ENCODE peak calls at places on chromosome 10, in eight cellular contexts. One of them, this sample, is unnamed.
A peak's percentile ranks its signal among the peaks of the same experiment; 100 is the strongest.

GRCh38 chr10:133467286-133467911 is 13.7 kb downstream of the SCART1 start:
- DNase-seq in cardiac fibroblast: no peak
- DNase-seq in astrocyte of the cerebellum: no peak
- DNase-seq in body of pancreas: no peak
- DNase-seq in A549: no peak
- DNase-seq in GM12865: no peak
- DNase-seq in GM23248: no peak
- DNase-seq in cardiac muscle cell: no peak
- DNase-seq in this sample: no peak

GRCh38 chr10:12907651-12908050 is 93.9 kb downstream of the CCDC3 start:
- DNase-seq in cardiac fibroblast: peak; percentile 13
- DNase-seq in astrocyte of the cerebellum: peak; percentile 5
- DNase-seq in body of pancreas: no peak
- DNase-seq in A549: no peak
- DNase-seq in GM12865: no peak
- DNase-seq in GM23248: no peak
- DNase-seq in cardiac muscle cell: no peak
- DNase-seq in this sample: no peak

GRCh38 chr10:97792058-97792721 is 20.4 kb upstream of the SFRP5 start:
- DNase-seq in cardiac fibroblast: peak; percentile 61
- DNase-seq in astrocyte of the cerebellum: peak; percentile 18
- DNase-seq in body of pancreas: peak; percentile 88
- DNase-seq in A549: peak; percentile 64
- DNase-seq in GM12865: peak; percentile 57
- DNase-seq in GM23248: peak; percentile 64
- DNase-seq in cardiac muscle cell: peak; percentile 68
- DNase-seq in this sample: peak; percentile 74

GRCh38 chr10:69674786-69675185 is 44.7 kb downstream of the FAM241B start:
- DNase-seq in cardiac fibroblast: no peak
- DNase-seq in astrocyte of the cerebellum: no peak
- DNase-seq in body of pancreas: no peak
- DNase-seq in A549: no peak
- DNase-seq in GM12865: no peak
- DNase-seq in GM23248: no peak
- DNase-seq in cardiac muscle cell: no peak
- DNase-seq in this sample: no peak

GRCh38 chr10:70602665-70603438 is at the start of gene PRF1:
- DNase-seq in cardiac fibroblast: no peak
- DNase-seq in astrocyte of the cerebellum: no peak
- DNase-seq in body of pancreas: no peak
- DNase-seq in A549: no peak
- DNase-seq in GM12865: no peak
- DNase-seq in GM23248: no peak
- DNase-seq in cardiac muscle cell: no peak
- DNase-seq in this sample: no peak

GRCh38 chr10:97849101-97849490 is 547 bp upstream of the GOLGA7B start:
- DNase-seq in cardiac fibroblast: no peak
- DNase-seq in astrocyte of the cerebellum: no peak
- DNase-seq in body of pancreas: peak; percentile 62
- DNase-seq in A549: no peak
- DNase-seq in GM12865: no peak
- DNase-seq in GM23248: no peak
- DNase-seq in cardiac muscle cell: no peak
- DNase-seq in this sample: peak; percentile 69

GRCh38 chr10:110919349-110919931 is at the start of gene SHOC2:
- DNase-seq in cardiac fibroblast: no peak
- DNase-seq in astrocyte of the cerebellum: no peak
- DNase-seq in body of pancreas: peak; percentile 99
- DNase-seq in A549: no peak
- DNase-seq in GM12865: peak; percentile 100
- DNase-seq in GM23248: peak; percentile 88
- DNase-seq in cardiac muscle cell: peak; percentile 99
- DNase-seq in this sample: peak; percentile 51

GRCh38 chr10:113475381-113475807 is 77.5 kb upstream of the HABP2 start:
- DNase-seq in cardiac fibroblast: no peak
- DNase-seq in astrocyte of the cerebellum: peak; percentile 81
- DNase-seq in body of pancreas: peak; percentile 32
- DNase-seq in A549: no peak
- DNase-seq in GM12865: no peak
- DNase-seq in GM23248: peak; percentile 94
- DNase-seq in cardiac muscle cell: no peak
- DNase-seq in this sample: peak; percentile 85

GRCh38 chr10:89120931-89121907 is 85.9 kb downstream of the CH25H start:
- DNase-seq in cardiac fibroblast: peak; percentile 48
- DNase-seq in astrocyte of the cerebellum: no peak
- DNase-seq in body of pancreas: no peak
- DNase-seq in A549: no peak
- DNase-seq in GM12865: peak; percentile 3
- DNase-seq in GM23248: no peak
- DNase-seq in cardiac muscle cell: no peak
- DNase-seq in this sample: no peak

GRCh38 chr10:6917125-6917524 is 337.0 kb upstream of the PRKCQ start:
- DNase-seq in cardiac fibroblast: no peak
- DNase-seq in astrocyte of the cerebellum: no peak
- DNase-seq in body of pancreas: no peak
- DNase-seq in A549: no peak
- DNase-seq in GM12865: no peak
- DNase-seq in GM23248: peak; percentile 9
- DNase-seq in cardiac muscle cell: no peak
- DNase-seq in this sample: no peak

GRCh38 chr10:49831352-49832040 is 69.4 kb upstream of the OGDHL start:
- DNase-seq in cardiac fibroblast: peak; percentile 50
- DNase-seq in astrocyte of the cerebellum: peak; percentile 71
- DNase-seq in body of pancreas: no peak
- DNase-seq in A549: no peak
- DNase-seq in GM12865: no peak
- DNase-seq in GM23248: peak; percentile 1
- DNase-seq in cardiac muscle cell: no peak
- DNase-seq in this sample: no peak

GRCh38 chr10:52742723-52743122 is 29.9 kb downstream of the MBL2 start:
- DNase-seq in cardiac fibroblast: no peak
- DNase-seq in astrocyte of the cerebellum: no peak
- DNase-seq in body of pancreas: no peak
- DNase-seq in A549: no peak
- DNase-seq in GM12865: no peak
- DNase-seq in GM23248: no peak
- DNase-seq in cardiac muscle cell: no peak
- DNase-seq in this sample: no peak

GRCh38 chr10:14240253-14241189 is 90.2 kb downstream of the FRMD4A start:
- DNase-seq in cardiac fibroblast: peak; percentile 39
- DNase-seq in astrocyte of the cerebellum: no peak
- DNase-seq in body of pancreas: no peak
- DNase-seq in A549: peak; percentile 11
- DNase-seq in GM12865: peak; percentile 13
- DNase-seq in GM23248: peak; percentile 28
- DNase-seq in cardiac muscle cell: no peak
- DNase-seq in this sample: no peak

GRCh38 chr10:43863859-43864591 is 215.3 kb upstream of the ZNF32 start:
- DNase-seq in cardiac fibroblast: peak; percentile 94
- DNase-seq in astrocyte of the cerebellum: peak; percentile 71
- DNase-seq in body of pancreas: peak; percentile 78
- DNase-seq in A549: peak; percentile 50
- DNase-seq in GM12865: no peak
- DNase-seq in GM23248: peak; percentile 92
- DNase-seq in cardiac muscle cell: no peak
- DNase-seq in this sample: peak; percentile 77

DNA sequence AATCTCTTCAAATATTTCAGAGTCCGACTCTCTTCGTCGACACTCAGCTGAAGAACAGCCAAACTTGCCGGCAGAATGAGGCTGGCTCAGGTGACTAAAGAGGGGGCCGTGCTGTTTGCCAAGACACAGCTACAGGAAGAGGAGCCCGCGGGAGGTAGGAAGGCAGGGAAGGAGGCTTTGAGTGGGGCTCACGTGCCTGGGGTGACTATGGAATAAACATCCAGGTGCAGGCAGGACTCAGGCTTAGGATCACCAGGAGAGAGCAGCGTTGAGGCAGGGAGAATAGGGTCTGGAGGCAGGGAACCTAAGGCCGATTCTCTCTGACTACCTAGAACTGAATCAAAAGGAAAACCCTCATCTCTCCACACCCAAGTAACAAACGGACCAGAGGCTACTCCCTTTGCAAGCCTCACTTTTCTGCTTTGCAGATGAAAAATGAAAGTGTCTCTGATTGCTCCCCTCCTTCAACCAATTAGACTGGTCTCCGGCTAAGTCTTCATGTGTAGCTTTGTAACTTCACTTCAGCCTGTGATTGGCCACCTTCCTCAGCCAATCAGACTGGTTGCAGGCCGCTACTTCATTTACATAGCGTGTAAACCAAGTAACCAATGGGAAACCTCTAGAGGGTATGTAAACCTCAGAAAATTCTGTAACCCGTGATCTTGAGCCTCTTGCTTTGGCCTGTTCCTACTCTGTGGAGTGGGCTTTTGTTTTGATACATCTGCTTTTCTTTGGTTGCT is 19.7 kb upstream of the BNIP3 start:
- DNase-seq in cardiac fibroblast: peak; percentile 69
- DNase-seq in astrocyte of the cerebellum: no peak
- DNase-seq in body of pancreas: no peak
- DNase-seq in A549: peak; percentile 63
- DNase-seq in GM12865: peak; percentile 14
- DNase-seq in GM23248: no peak
- DNase-seq in cardiac muscle cell: no peak
- DNase-seq in this sample: peak; percentile 43
- H3K4me3 ChIP-seq in cardiac fibroblast: no peak overlapping the region
- H3K4me3 ChIP-seq in astrocyte of the cerebellum: no peak overlapping the region
- H3K4me3 ChIP-seq in body of pancreas: no peak overlapping the region
- H3K4me3 ChIP-seq in A549: no peak overlapping the region
- H3K4me3 ChIP-seq in GM12865: no peak overlapping the region
- H3K4me3 ChIP-seq in GM23248: no peak overlapping the region
- H3K4me3 ChIP-seq in cardiac muscle cell: no peak overlapping the region
- H3K4me3 ChIP-seq in this sample: no peak overlapping the region

GRCh38 chr10:62052276-62052675 is 150.8 kb downstream of the ARID5B start:
- DNase-seq in cardiac fibroblast: no peak
- DNase-seq in astrocyte of the cerebellum: no peak
- DNase-seq in body of pancreas: no peak
- DNase-seq in A549: no peak
- DNase-seq in GM12865: no peak
- DNase-seq in GM23248: no peak
- DNase-seq in cardiac muscle cell: no peak
- DNase-seq in this sample: no peak
- H3K4me3 ChIP-seq in cardiac fibroblast: no peak overlapping the region
- H3K4me3 ChIP-seq in astrocyte of the cerebellum: no peak overlapping the region
- H3K4me3 ChIP-seq in body of pancreas: no peak overlapping the region
- H3K4me3 ChIP-seq in A549: no peak overlapping the region
- H3K4me3 ChIP-seq in GM12865: no peak overlapping the region
- H3K4me3 ChIP-seq in GM23248: peak overlapping the region; percentile 94
- H3K4me3 ChIP-seq in cardiac muscle cell: no peak overlapping the region
- H3K4me3 ChIP-seq in this sample: no peak overlapping the region

DNA sequence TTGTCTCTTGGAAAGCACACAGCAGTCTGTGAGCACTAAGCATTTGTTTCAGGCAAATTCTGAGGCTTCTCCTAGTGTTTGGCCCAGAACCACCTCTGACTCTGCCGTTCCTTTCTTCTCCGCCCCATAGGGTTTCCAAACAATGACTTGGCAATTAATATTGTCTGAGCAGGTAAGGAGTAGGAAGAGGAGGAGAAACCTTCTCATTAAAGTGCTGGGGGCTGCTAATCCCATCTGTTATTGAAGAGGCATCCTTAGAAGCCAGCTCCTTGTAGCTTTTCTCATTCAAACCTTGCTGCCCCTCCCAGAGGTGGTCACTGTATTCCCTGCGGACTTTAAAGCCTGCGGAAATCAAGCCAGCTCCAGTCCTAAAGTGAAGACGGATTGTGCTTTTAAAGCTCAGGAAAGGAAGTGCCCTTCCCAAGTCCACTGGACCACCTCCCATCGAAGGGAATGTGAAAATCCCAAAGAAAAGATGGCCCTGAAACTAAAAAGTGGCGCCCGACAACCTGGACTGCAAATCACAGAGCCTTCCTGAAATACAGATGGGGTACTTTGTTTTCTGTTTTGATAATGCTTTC is 1.5 kb upstream of the NKX1-2 start:
- DNase-seq in cardiac fibroblast: no peak
- DNase-seq in astrocyte of the cerebellum: no peak
- DNase-seq in body of pancreas: no peak
- DNase-seq in A549: no peak
- DNase-seq in GM12865: no peak
- DNase-seq in GM23248: no peak
- DNase-seq in cardiac muscle cell: no peak
- DNase-seq in this sample: no peak
- H3K4me3 ChIP-seq in cardiac fibroblast: no peak overlapping the region
- H3K4me3 ChIP-seq in astrocyte of the cerebellum: no peak overlapping the region
- H3K4me3 ChIP-seq in body of pancreas: no peak overlapping the region
- H3K4me3 ChIP-seq in A549: no peak overlapping the region
- H3K4me3 ChIP-seq in GM12865: no peak overlapping the region
- H3K4me3 ChIP-seq in GM23248: no peak overlapping the region
- H3K4me3 ChIP-seq in cardiac muscle cell: no peak overlapping the region
- H3K4me3 ChIP-seq in this sample: no peak overlapping the region

DNA sequence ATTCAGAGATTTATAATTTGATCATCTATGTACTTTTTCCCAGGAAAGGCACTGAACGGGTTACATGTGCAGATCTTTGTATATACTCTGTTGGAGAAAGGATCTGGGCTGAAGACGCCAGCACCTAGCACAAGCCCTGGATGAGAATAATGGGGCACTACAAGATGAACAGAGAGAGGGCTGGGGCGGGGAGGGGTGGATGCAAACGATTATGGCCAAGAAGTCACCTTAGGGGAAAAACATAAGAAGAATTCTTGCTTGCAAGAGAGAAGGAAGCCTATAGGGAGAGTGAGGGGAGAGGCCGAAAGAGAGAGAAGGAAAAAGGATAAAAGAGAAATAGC is 2.9 kb upstream of the ANTXRL start:
- DNase-seq in cardiac fibroblast: no peak
- DNase-seq in astrocyte of the cerebellum: no peak
- DNase-seq in body of pancreas: no peak
- DNase-seq in A549: no peak
- DNase-seq in GM12865: no peak
- DNase-seq in GM23248: no peak
- DNase-seq in cardiac muscle cell: no peak
- DNase-seq in this sample: no peak
- H3K4me3 ChIP-seq in cardiac fibroblast: no peak overlapping the region
- H3K4me3 ChIP-seq in astrocyte of the cerebellum: peak overlapping the region; percentile 61
- H3K4me3 ChIP-seq in body of pancreas: no peak overlapping the region
- H3K4me3 ChIP-seq in A549: peak overlapping the region; percentile 65
- H3K4me3 ChIP-seq in GM12865: no peak overlapping the region
- H3K4me3 ChIP-seq in GM23248: peak overlapping the region; percentile 77
- H3K4me3 ChIP-seq in cardiac muscle cell: peak overlapping the region; percentile 45
- H3K4me3 ChIP-seq in this sample: peak overlapping the region; percentile 70

DNA sequence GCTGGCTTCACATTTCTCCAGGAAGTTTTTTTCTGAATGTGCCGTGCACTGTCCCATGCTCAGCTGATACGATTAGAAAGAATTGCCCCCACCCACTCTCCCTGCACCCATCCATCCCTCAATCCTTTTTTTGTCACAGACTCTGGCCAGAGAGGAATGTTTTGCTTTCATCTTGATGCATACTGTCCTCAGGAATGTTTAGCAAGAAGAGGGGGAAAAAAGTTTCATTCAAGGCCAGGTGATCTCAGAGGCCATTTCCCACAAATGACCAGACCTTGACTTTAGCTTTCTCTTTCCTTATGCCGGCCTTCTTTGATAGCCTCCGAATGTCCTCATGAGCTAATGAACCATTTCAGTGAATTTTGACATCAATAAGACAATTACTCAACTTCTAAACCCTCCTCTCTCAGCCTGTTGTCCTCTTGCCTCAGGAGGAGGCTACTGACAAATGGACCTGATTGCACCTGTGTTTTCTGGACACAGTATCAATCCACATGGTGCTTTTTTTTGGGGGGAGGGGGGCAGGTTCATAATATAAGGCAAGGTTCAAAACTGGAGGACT is 105.0 kb upstream of the KLF6 start:
- DNase-seq in cardiac fibroblast: peak; percentile 94
- DNase-seq in astrocyte of the cerebellum: peak; percentile 62
- DNase-seq in body of pancreas: no peak
- DNase-seq in A549: peak; percentile 81
- DNase-seq in GM12865: no peak
- DNase-seq in GM23248: peak; percentile 68
- DNase-seq in cardiac muscle cell: no peak
- DNase-seq in this sample: peak; percentile 58
- H3K4me3 ChIP-seq in cardiac fibroblast: no peak overlapping the region
- H3K4me3 ChIP-seq in astrocyte of the cerebellum: no peak overlapping the region
- H3K4me3 ChIP-seq in body of pancreas: no peak overlapping the region
- H3K4me3 ChIP-seq in A549: no peak overlapping the region
- H3K4me3 ChIP-seq in GM12865: no peak overlapping the region
- H3K4me3 ChIP-seq in GM23248: peak overlapping the region; percentile 32
- H3K4me3 ChIP-seq in cardiac muscle cell: no peak overlapping the region
- H3K4me3 ChIP-seq in this sample: no peak overlapping the region

This sample was measured in PC-3.